ENCODE peak calls at places on chromosomes 7 and 10, in seven cellular contexts. B is astrocyte of the spinal cord; K is effector memory CD8-positive, alpha-beta T cell; H is GDM1; P is hepatocyte; C is GM12891; Q is A549. L is an unnamed sample.

GRCh38 chr7:3998060-3998459 is 684.0 kb upstream of the FOXK1 start:
- DNase-seq in B (no peak), K (no peak), H (no peak), P (no peak), C (no peak), Q (no peak), L (no peak)

GRCh38 chr7:32495298-32496051 is at the start of gene AVL9:
- DNase-seq in B (peak; percentile 97), K (peak; percentile 99), H (peak; percentile 95), P (peak; percentile 98), C (peak; percentile 86), Q (peak; percentile 96), L (peak; percentile 96)

GRCh38 chr7:106609416-106609815 is 51.5 kb downstream of the CCDC71L start:
- DNase-seq in B (peak; percentile 87), K (no peak), H (no peak), P (no peak), C (no peak), Q (no peak), L (peak; percentile 92)

GRCh38 chr7:148299877-148300276 is 290.7 kb upstream of the C7orf33 start:
- DNase-seq in B (no peak), K (no peak), H (no peak), P (no peak), C (no peak), Q (no peak), L (no peak)

GRCh38 chr7:28142650-28143049 is 37.9 kb downstream of the JAZF1 start:
- DNase-seq in B (no peak), K (no peak), H (no peak), P (no peak), C (no peak), Q (no peak), L (no peak)

GRCh38 chr10:77836299-77836820 is 90.2 kb downstream of the DLG5 start:
- DNase-seq in B (no peak), K (peak; percentile 67), H (peak; percentile 7), P (no peak), C (peak; percentile 54), Q (peak; percentile 29), L (no peak)

GRCh38 chr10:24901686-24902399 is 50.6 kb downstream of the PRTFDC1 start:
- DNase-seq in B (peak; percentile 96), K (no peak), H (no peak), P (peak; percentile 71), C (no peak), Q (peak; percentile 88), L (peak; percentile 96)

GRCh38 chr10:35336921-35337741 is 822 bp downstream of the CCNY start:
- DNase-seq in B (no peak), K (peak; percentile 16), H (no peak), P (peak; percentile 55), C (no peak), Q (peak; percentile 45), L (peak; percentile 22)

GRCh38 chr10:74179124-74179710 is 28.2 kb downstream of the ADK start:
- DNase-seq in B (no peak), K (no peak), H (no peak), P (no peak), C (no peak), Q (no peak), L (peak; percentile 15)

GRCh38 chr10:11036424-11037011 is 18.8 kb downstream of the CELF2 start:
- DNase-seq in B (peak; percentile 56), K (no peak), H (no peak), P (peak; percentile 70), C (no peak), Q (peak; percentile 38), L (peak; percentile 59)

GRCh38 chr10:73848821-73849489 is 25.4 kb downstream of the CAMK2G start:
- DNase-seq in B (peak; percentile 83), K (peak; percentile 97), H (peak; percentile 97), P (peak; percentile 89), C (peak; percentile 85), Q (peak; percentile 78), L (peak; percentile 59)

GRCh38 chr10:73965890-73966768 is 31.8 kb upstream of the VCL start:
- DNase-seq in B (peak; percentile 99), K (no peak), H (no peak), P (peak; percentile 88), C (no peak), Q (peak; percentile 97), L (peak; percentile 100)

GRCh38 chr10:133150656-133151055 is 9.4 kb upstream of the KNDC1 start:
- DNase-seq in B (no peak), K (no peak), H (no peak), P (no peak), C (no peak), Q (no peak), L (no peak)

GRCh38 chr7:106462365-106462859 is 177.6 kb upstream of the NAMPT start:
- DNase-seq in B (peak; percentile 72), K (peak; percentile 27), H (no peak), P (peak; percentile 39), C (no peak), Q (peak; percentile 50), L (peak; percentile 35)

GRCh38 chr10:12484945-12485805 is 135.8 kb downstream of the CAMK1D start:
- DNase-seq in B (no peak), K (no peak), H (no peak), P (no peak), C (peak; percentile 42), Q (peak; percentile 13), L (no peak)

GRCh38 chr10:789831-790701 is 100.6 kb upstream of the DIP2C start:
- DNase-seq in B (no peak), K (no peak), H (no peak), P (no peak), C (no peak), Q (no peak), L (no peak)

GRCh38 chr10:71648595-71649320 is 70.8 kb downstream of the C10orf105 start:
- DNase-seq in B (no peak), K (no peak), H (no peak), P (no peak), C (no peak), Q (no peak), L (no peak)

GRCh38 chr7:81234896-81235295 is 316.0 kb upstream of the SEMA3C start:
- DNase-seq in B (peak; percentile 28), K (no peak), H (no peak), P (no peak), C (no peak), Q (no peak), L (peak; percentile 15)

GRCh38 chr7:127882313-127882920 is 148.8 kb downstream of the LRRC4 start:
- DNase-seq in B (no peak), K (no peak), H (no peak), P (no peak), C (no peak), Q (no peak), L (no peak)

GRCh38 chr7:115087437-115087836 is 165.5 kb downstream of the MDFIC start:
- DNase-seq in B (peak; percentile 85), K (no peak), H (no peak), P (peak; percentile 39), C (no peak), Q (peak; percentile 33), L (peak; percentile 81)

L was measured in HCEC 1CT.